ENCODE peak calls at places on chromosomes 2 and 18, in seven cellular contexts. U is cardiac muscle cell, N is left lung, G is psoas muscle, Q is aorta, C is mesendoderm, H is IMR-90. F is an unnamed sample. For H3K27me3, the result is how much of the 10 kb centered on the place peaks cover.

GRCh38 chr2:170155723-170156253 is 22.2 kb upstream of the MYO3B start:
- DNase-seq in C (peak), H (no peak), N (no peak), Q (no peak), G (no peak), U (peak), F (no peak)

GRCh38 chr2:105417789-105418475 is 19.1 kb upstream of the FHL2 start:
- DNase-seq in N (no peak), C (no peak), H (peak), Q (no peak), G (no peak), U (no peak), F (no peak)

GRCh38 chr2:43832457-43832856 is 6.2 kb downstream of the ABCG5 start:
- DNase-seq in H (no peak), U (no peak), C (no peak), N (no peak), G (no peak), Q (no peak), F (no peak)

GRCh38 chr2:174336403-174337336 is 1.9 kb downstream of the SP9 start:
- DNase-seq in G (peak), H (no peak), C (peak), Q (peak), U (peak), N (peak), F (peak)

GRCh38 chr2:120886967-120887672 is 151.5 kb downstream of the GLI2 start:
- DNase-seq in C (no peak), U (peak), G (no peak), N (peak), H (no peak), Q (peak), F (no peak)

GRCh38 chr2:25377822-25378421 is 36.2 kb upstream of the DNMT3A start:
- DNase-seq in U (no peak), Q (peak), G (no peak), C (no peak), N (no peak), H (no peak), F (peak)

GRCh38 chr2:109417701-109418335 is 195.9 kb downstream of the SEPTIN10 start:
- DNase-seq in N (peak), G (peak), C (no peak), H (no peak), U (no peak), Q (no peak), F (no peak)

GRCh38 chr2:127605691-127606277 is 40.2 kb upstream of the GPR17 start:
- DNase-seq in G (no peak), C (no peak), U (no peak), Q (no peak), N (no peak), H (no peak), F (peak)

GRCh38 chr2:73418343-73418742 is 32.7 kb downstream of the ALMS1 start:
- DNase-seq in H (peak), U (peak), N (peak), G (peak), Q (peak), C (no peak), F (peak)

DNA sequence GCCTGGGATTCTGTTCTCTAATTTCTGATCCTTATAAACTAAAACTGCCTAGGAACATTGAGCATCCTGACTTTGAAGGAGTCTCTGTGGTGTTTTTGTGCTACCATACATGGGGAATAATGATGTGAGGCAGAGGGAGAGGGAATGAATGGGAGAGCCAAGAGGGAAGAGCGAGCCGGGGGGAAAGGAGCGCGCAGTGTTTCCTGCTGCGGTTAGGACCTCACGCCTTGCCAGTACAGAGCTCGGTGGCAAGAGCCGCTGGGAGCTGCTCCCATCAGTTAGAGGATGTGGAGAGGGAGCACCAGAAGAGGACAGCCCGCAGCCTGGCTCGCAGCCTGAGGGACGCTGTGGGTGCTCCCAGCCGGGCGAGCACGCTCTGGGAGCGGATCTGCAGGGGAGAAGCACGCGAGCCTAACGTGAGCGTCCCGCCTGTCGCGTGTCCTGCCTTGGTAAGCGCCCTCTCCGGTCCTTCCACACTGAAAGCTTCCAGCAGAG is 114.7 kb downstream of the FAM210A start:
- DNase-seq in H (peak), U (peak), C (peak), G (peak), Q (peak), N (peak), F (no peak)
- H3K4me3 ChIP-seq in H (no peak), U (no peak), C (no peak), G (peak), Q (peak), N (peak), F (peak)

GRCh38 chr2:218890369-218890768 is 9.7 kb downstream of the WNT10A start:
- DNase-seq in Q (no peak), G (no peak), U (no peak), C (no peak), N (no peak), H (no peak), F (no peak)
- H3K27me3 ChIP-seq in Q (under half), G (under half), U (half or more), C (half or more), N (half or more), H (half or more), F (under half)

DNA sequence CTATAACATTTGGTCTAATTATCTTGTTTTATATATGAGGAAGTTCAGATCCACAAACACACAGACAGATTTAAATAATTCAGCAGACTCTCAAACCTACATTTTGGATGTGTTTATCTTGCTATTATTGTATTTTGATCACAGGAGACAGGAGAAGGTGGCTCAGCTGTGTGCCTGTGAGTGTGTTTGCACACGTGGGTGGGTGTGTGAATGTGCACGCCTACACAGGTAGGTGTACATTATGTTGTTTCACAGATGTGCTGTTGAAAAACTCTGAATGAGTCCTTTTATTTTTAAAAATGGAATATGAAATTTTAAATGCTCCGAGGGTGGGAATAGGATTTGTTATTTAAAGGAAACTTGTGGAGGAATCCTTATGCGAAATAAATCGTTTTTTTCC is 183.4 kb downstream of the PRKCE start:
- DNase-seq in N (no peak), G (no peak), H (no peak), C (no peak), Q (no peak), U (no peak), F (no peak)
- H3K27ac ChIP-seq in N (no peak), G (no peak), H (no peak), C (no peak), Q (no peak), U (no peak), F (no peak)

DNA sequence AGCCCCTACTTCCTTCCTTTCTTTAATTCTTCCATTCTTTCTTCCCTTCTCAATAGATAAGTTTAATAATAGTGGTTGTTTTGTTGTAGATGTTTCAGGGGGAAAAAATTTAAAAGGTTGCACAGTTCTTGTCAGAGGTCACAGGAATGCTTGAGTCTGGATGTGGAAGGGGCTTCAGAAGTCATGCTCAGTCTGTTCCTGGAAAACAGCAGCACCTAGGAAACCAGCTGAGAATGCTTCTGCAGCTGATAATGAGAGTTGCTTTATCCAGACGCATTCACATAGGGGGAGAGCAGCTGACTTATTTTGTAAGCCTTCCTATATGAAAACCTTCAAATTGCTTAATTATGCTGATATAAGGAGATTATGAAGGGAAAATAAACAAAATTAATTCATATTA is 235.4 kb downstream of the GULP1 start:
- DNase-seq in C (peak), N (no peak), Q (no peak), U (peak), G (no peak), H (peak), F (no peak)
- H3K4me3 ChIP-seq in C (no peak), N (no peak), Q (peak), U (no peak), G (no peak), H (no peak), F (no peak)

DNA sequence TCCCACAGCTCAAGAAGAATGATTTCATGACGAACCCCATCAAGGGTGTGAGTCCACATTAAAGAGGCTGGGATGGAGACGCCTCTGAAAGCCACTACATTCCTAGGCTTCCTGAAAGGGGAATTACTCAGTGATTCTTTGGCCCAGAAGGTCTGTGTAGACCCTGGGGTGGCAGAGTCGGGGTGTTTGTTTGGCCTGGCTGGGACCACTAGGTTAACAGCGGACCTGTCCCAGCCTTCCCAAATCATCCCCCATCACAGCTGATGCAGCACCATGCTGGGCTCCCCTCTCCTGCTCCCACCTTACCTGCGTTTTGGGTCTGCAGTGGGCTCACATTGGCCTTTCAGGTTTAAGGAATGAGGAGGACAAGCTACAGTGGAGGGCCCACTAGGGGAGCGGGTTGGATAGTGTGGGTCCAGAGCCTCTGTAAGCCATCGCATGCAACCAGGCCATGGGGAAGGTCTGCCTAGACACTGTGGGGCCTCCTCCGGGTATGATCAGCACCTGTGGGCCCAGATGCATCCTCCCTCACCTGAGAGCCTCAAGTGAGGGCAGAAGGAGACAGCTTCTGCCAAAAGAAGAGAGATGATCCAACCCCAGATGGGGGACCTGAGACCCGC is 16.2 kb downstream of the DIPK1C start:
- DNase-seq in G (no peak), C (no peak), U (no peak), Q (no peak), H (no peak), N (no peak), F (no peak)
- H3K27me3 ChIP-seq in G (under half), C (under half), U (under half), Q (under half), H (under half), N (under half), F (under half)

DNA sequence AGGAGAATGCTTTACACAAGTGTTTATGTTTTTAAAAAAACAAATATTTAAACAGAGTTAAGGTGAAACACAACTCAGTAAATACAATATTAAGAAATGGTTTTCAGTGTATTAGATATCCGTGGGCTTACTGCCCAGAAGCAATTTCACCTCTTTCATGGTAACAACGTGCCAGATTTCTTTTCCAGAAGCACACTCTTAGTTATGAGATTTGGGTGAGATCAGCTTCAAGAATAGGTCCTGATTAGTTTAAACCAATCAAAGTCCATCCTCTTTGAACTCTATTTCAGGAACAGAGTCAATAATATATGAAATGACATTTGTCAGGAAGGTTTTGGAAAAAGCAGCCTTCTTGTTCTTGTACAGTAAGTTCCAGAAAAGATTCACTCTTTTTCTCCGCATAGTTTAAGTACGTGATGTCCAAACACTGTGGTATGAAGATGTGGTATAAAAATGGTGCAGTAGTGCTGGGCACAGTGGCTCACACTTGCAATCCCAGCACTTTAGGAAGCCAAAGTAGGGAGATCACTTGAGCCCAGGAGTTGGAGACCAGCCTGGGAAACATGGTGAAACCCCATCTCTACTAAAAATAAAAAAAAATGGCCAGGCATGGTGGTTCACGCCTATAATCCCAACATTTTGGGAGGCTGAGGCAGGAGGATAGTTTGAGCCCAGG is 14.7 kb downstream of the USP34 start:
- DNase-seq in Q (no peak), G (no peak), N (no peak), H (no peak), C (no peak), U (no peak), F (no peak)
- H3K27ac ChIP-seq in Q (no peak), G (peak), N (no peak), H (no peak), C (no peak), U (peak), F (no peak)